ENCODE peak calls at places on chromosomes 6 and 20, in nine cellular contexts. M is effector memory CD4-positive, alpha-beta T cell; C is CD4-positive, CD25-positive, alpha-beta regulatory T cell; Z is endothelial cell; T is fibroblast of the conjunctiva; X is HFF-Myc; P is NCI-H510A treated with DMSO at 0.1 percent for 48 hours; R is ACHN; J is NCI-H146. B is an unnamed sample.
A peak's percentile ranks its signal among the peaks of the same experiment; 100 is the strongest.

GRCh38 chr20:53711333-53712211 is 117.9 kb upstream of the ZNF217 start:
- DNase-seq in M (no peak), C (no peak), Z (no peak), T (no peak), X (no peak), P (no peak), R (no peak), J (no peak), B (no peak)

GRCh38 chr6:7154341-7155139 is 46.8 kb downstream of the RREB1 start:
- DNase-seq in M (no peak), C (no peak), Z (no peak), T (no peak), X (no peak), P (no peak), R (no peak), J (peak; percentile 23), B (peak; percentile 92)

GRCh38 chr6:42509765-42510164 is 54.1 kb upstream of the UBR2 start:
- DNase-seq in M (no peak), C (no peak), Z (no peak), T (no peak), X (no peak), P (no peak), R (no peak), J (no peak), B (no peak)

GRCh38 chr20:11117808-11118528 is 444.2 kb upstream of the JAG1 start:
- DNase-seq in M (no peak), C (no peak), Z (no peak), T (no peak), X (no peak), P (no peak), R (peak; percentile 27), J (peak; percentile 15), B (no peak)

GRCh38 chr20:11248691-11249178 is 574.9 kb upstream of the JAG1 start:
- DNase-seq in M (no peak), C (no peak), Z (no peak), T (no peak), X (no peak), P (no peak), R (no peak), J (peak; percentile 56), B (no peak)

GRCh38 chr20:38747495-38748096 is 664 bp upstream of the ACTR5 start:
- DNase-seq in M (no peak), C (no peak), Z (no peak), T (no peak), X (no peak), P (no peak), R (no peak), J (peak; percentile 58), B (no peak)

GRCh38 chr6:26105842-26106241 is 18.6 kb downstream of the HFE start:
- DNase-seq in M (no peak), C (no peak), Z (no peak), T (no peak), X (no peak), P (no peak), R (no peak), J (no peak), B (no peak)

GRCh38 chr6:139751179-139751578 is 376.7 kb upstream of the CITED2 start:
- DNase-seq in M (no peak), C (no peak), Z (no peak), T (peak; percentile 88), X (no peak), P (no peak), R (no peak), J (no peak), B (no peak)

GRCh38 chr6:33623895-33624381 is 2.8 kb downstream of the ITPR3 start:
- DNase-seq in M (no peak), C (no peak), Z (no peak), T (no peak), X (no peak), P (no peak), R (no peak), J (no peak), B (no peak)

GRCh38 chr6:16184129-16184528 is 54.3 kb upstream of the GMPR start:
- DNase-seq in M (no peak), C (no peak), Z (no peak), T (no peak), X (no peak), P (peak; percentile 2), R (peak; percentile 50), J (peak; percentile 69), B (no peak)

GRCh38 chr6:48213076-48213788 is 102.2 kb upstream of the PTCHD4 start:
- DNase-seq in M (no peak), C (no peak), Z (no peak), T (no peak), X (no peak), P (no peak), R (no peak), J (no peak), B (no peak)

GRCh38 chr6:5172057-5172683 is 87.0 kb downstream of the PPP1R3G start:
- DNase-seq in M (no peak), C (no peak), Z (no peak), T (no peak), X (no peak), P (peak; percentile 64), R (no peak), J (peak; percentile 48), B (no peak)

GRCh38 chr6:128519931-128520435 is 416 bp downstream of the PTPRK start:
- DNase-seq in M (peak; percentile 6), C (no peak), Z (no peak), T (no peak), X (no peak), P (no peak), R (peak; percentile 59), J (peak; percentile 88), B (no peak)

GRCh38 chr6:106309766-106310373 is 15.7 kb downstream of the ATG5 start:
- DNase-seq in M (no peak), C (no peak), Z (no peak), T (no peak), X (no peak), P (no peak), R (peak; percentile 76), J (no peak), B (no peak)

GRCh38 chr20:46557231-46557956 is 6.9 kb upstream of the OCSTAMP start:
- DNase-seq in M (no peak), C (no peak), Z (no peak), T (no peak), X (peak; percentile 21), P (peak; percentile 11), R (peak; percentile 71), J (no peak), B (no peak)

GRCh38 chr20:3165473-3166337 is 6.0 kb upstream of the FASTKD5 start:
- DNase-seq in M (no peak), C (no peak), Z (no peak), T (no peak), X (no peak), P (peak; percentile 91), R (no peak), J (peak; percentile 10), B (no peak)

GRCh38 chr6:134422426-134423231 is 104.7 kb upstream of the SGK1 start:
- DNase-seq in M (no peak), C (no peak), Z (no peak), T (peak; percentile 75), X (peak; percentile 88), P (no peak), R (peak; percentile 94), J (no peak), B (no peak)

GRCh38 chr20:50991076-50991475 is 31.8 kb downstream of the KCNG1 start:
- DNase-seq in M (no peak), C (no peak), Z (no peak), T (no peak), X (no peak), P (no peak), R (no peak), J (no peak), B (no peak)

GRCh38 chr6:70225052-70225451 is 77.8 kb downstream of the COL9A1 start:
- DNase-seq in M (no peak), C (no peak), Z (no peak), T (no peak), X (no peak), P (no peak), R (no peak), J (no peak), B (no peak)

GRCh38 chr6:12436224-12436623 is 146.1 kb downstream of the EDN1 start:
- DNase-seq in M (no peak), C (no peak), Z (no peak), T (no peak), X (no peak), P (no peak), R (no peak), J (no peak), B (no peak)

GRCh38 chr20:2799688-2800589 is 488 bp downstream of the CPXM1 start:
- DNase-seq in M (no peak), C (no peak), Z (no peak), T (no peak), X (no peak), P (no peak), R (no peak), J (peak; percentile 56), B (no peak)

GRCh38 chr6:75572072-75572471 is 29.6 kb upstream of the SENP6 start:
- DNase-seq in M (no peak), C (no peak), Z (no peak), T (no peak), X (no peak), P (no peak), R (no peak), J (no peak), B (no peak)

GRCh38 chr6:126054258-126054702 is 67.9 kb downstream of the TRMT11 start:
- DNase-seq in M (no peak), C (no peak), Z (no peak), T (no peak), X (no peak), P (no peak), R (no peak), J (peak; percentile 14), B (no peak)

GRCh38 chr6:98579941-98580340 is 254.4 kb upstream of the POU3F2 start:
- DNase-seq in M (no peak), C (no peak), Z (no peak), T (no peak), X (no peak), P (no peak), R (no peak), J (no peak), B (no peak)

GRCh38 chr6:158329531-158329930 is 17.3 kb downstream of the TULP4 start:
- DNase-seq in M (no peak), C (no peak), Z (no peak), T (no peak), X (no peak), P (no peak), R (no peak), J (no peak), B (no peak)

GRCh38 chr20:1876975-1877603 is 18.1 kb upstream of the SIRPA start:
- DNase-seq in M (no peak), C (no peak), Z (no peak), T (no peak), X (no peak), P (no peak), R (no peak), J (peak; percentile 62), B (no peak)

B was measured in SIG-M5.